ENCODE peak calls at places on chromosomes 5 and 9, in five cellular contexts. Q is GM12878, R is cardiac muscle cell, P is BJ, O is heart right ventricle. S is an unnamed sample.

GRCh38 chr9:131111854-131112311 is 13.5 kb upstream of the NUP214 start:
- DNase-seq in Q (no peak), R (no peak), P (no peak), O (no peak), S (no peak)

GRCh38 chr9:113963017-113963620 is 87.0 kb downstream of the ZNF618 start:
- DNase-seq in Q (no peak), R (peak; percentile 59), P (no peak), O (peak; percentile 31), S (peak; percentile 62)

GRCh38 chr5:10826971-10827370 is 65.9 kb upstream of the DAP start:
- DNase-seq in Q (no peak), R (no peak), P (no peak), O (no peak), S (no peak)

GRCh38 chr9:128920381-128921058 is at the start of gene PHYHD1:
- DNase-seq in Q (no peak), R (no peak), P (no peak), O (peak; percentile 78), S (no peak)

GRCh38 chr9:33988219-33988890 is 60.3 kb downstream of the UBAP2 start:
- DNase-seq in Q (peak; percentile 62), R (no peak), P (no peak), O (no peak), S (peak; percentile 88)

GRCh38 chr5:78706825-78707224 is 58.3 kb upstream of the LHFPL2 start:
- DNase-seq in Q (no peak), R (no peak), P (no peak), O (no peak), S (no peak)

GRCh38 chr9:130870491-130871381 is 25.9 kb downstream of the QRFP start:
- DNase-seq in Q (peak; percentile 62), R (no peak), P (no peak), O (no peak), S (peak; percentile 67)

GRCh38 chr9:108956098-108956533 is 21.9 kb downstream of the ABITRAM start:
- DNase-seq in Q (no peak), R (no peak), P (no peak), O (no peak), S (no peak)

GRCh38 chr5:42944989-42945388 is 95.1 kb downstream of the ANXA2R start:
- DNase-seq in Q (no peak), R (no peak), P (peak; percentile 51), O (no peak), S (no peak)

GRCh38 chr5:51389582-51390463 is 6.6 kb downstream of the ISL1 start:
- DNase-seq in Q (no peak), R (peak; percentile 47), P (no peak), O (no peak), S (no peak)

GRCh38 chr9:97864396-97864795 is 11.4 kb downstream of the FOXE1 start:
- DNase-seq in Q (peak; percentile 16), R (no peak), P (no peak), O (no peak), S (no peak)

GRCh38 chr9:86994231-86994630 is 46.9 kb upstream of the GAS1 start:
- DNase-seq in Q (no peak), R (no peak), P (no peak), O (no peak), S (no peak)

GRCh38 chr5:75320341-75320740 is 16.7 kb upstream of the HMGCR start:
- DNase-seq in Q (no peak), R (no peak), P (no peak), O (no peak), S (no peak)

GRCh38 chr9:2955616-2956015 is 111.7 kb upstream of the PUM3 start:
- DNase-seq in Q (no peak), R (no peak), P (no peak), O (no peak), S (no peak)

GRCh38 chr9:108766786-108767185 is 89.0 kb downstream of the ACTL7B start:
- DNase-seq in Q (no peak), R (no peak), P (no peak), O (no peak), S (no peak)

GRCh38 chr5:24401767-24402166 is 243.0 kb downstream of the CDH10 start:
- DNase-seq in Q (no peak), R (no peak), P (no peak), O (no peak), S (no peak)

GRCh38 chr5:42767491-42768105 is 11.0 kb downstream of the CCDC152 start:
- DNase-seq in Q (no peak), R (peak; percentile 40), P (peak; percentile 3), O (no peak), S (peak; percentile 22)

GRCh38 chr5:131538177-131538593 is 96.8 kb downstream of the RAPGEF6 start:
- DNase-seq in Q (no peak), R (no peak), P (no peak), O (no peak), S (no peak)

GRCh38 chr9:12783767-12784460 is 9.1 kb downstream of the LURAP1L start:
- DNase-seq in Q (no peak), R (no peak), P (no peak), O (no peak), S (no peak)

GRCh38 chr5:7015586-7016256 is 302.5 kb downstream of the TENT4A start:
- DNase-seq in Q (no peak), R (no peak), P (no peak), O (no peak), S (no peak)
- TF ChIP-seq CTCF in Q (no peak), R (no peak), P (no peak), O (no peak), S (no peak)

DNA sequence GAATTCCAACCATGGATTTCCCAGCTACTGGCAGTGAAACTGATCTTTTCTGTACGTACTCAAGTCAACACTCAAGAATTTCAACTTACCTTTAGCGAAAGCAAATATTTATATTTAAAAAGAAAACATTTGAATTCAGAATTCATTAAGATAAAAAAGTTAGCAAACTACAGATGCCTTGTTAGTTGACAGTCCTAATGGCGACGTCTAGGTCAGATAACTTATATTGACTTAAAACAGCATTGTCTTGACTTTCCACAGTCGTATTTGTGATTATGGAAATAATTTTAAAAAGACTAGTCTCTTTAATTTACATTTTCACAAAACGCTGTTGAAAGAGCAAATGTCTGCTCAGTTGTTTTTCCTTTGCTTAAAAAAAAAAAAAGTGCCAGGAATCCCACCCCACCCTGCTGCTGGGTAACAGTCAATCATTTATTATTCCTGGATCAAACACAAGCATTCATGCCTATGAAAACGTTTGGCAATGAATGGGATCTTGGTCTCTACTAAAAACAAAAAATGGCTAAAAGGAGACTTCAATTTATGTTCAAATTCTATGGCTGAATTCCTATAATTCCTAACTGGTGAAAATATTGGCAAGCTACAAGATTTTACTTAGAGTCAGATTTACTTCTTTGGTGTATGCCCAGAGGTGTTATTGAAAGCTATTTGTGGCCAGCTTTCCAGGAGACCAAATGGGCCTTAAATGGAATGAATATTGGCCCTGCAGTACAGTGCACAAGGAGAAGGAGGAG is 22.0 kb downstream of the OR2S2 start:
- DNase-seq in Q (no peak), R (no peak), P (peak; percentile 64), O (no peak), S (no peak)
- H3K4me3 ChIP-seq in Q (no peak overlapping the region), R (no peak overlapping the region), P (no peak overlapping the region), O (no peak overlapping the region), S (no peak overlapping the region)

GRCh38 chr5:127297348-127298035 is 6.9 kb downstream of the MEGF10 start:
- DNase-seq in Q (no peak), R (no peak), P (no peak), O (no peak), S (no peak)
- TF ChIP-seq CTCF in Q (no peak), R (no peak), P (no peak), O (no peak), S (no peak)

DNA sequence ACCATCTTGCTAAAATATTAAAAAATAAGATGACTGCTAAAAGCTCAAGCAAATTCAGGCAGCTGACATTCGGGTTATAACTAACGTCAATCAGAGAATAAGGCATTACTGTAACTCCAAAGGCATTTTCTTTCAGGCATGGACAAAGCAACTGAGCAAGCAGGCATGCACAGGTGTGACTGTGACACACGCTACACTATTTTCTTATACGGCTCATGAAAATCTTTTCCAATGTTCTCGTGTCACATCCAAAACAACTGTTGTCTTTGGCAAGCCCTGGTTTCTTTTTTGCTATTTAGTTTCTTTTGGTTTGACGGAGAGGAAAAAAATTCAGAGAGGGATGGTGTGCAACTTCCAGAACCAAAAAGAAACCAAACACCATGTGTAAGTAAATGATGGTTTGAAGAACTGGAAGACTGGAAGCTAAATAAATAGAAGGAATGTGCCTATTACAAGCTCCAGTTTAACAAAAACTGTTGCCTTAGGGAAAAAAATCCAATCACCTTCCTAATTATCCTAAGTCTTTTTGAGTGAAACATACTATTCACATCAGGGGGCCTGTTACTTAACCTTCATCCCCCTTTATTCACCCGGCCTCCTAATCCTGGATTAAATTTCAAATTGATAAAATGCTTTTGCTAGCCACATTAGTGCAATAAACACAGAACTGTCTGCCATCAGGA is 277.6 kb downstream of the PSAT1 start:
- DNase-seq in Q (no peak), R (no peak), P (no peak), O (no peak), S (no peak)
- H3K4me3 ChIP-seq in Q (no peak overlapping the region), R (no peak overlapping the region), P (no peak overlapping the region), O (no peak overlapping the region), S (no peak overlapping the region)

GRCh38 chr5:9658726-9659125 is 28.6 kb upstream of the TAS2R1 start:
- DNase-seq in Q (no peak), R (no peak), P (peak; percentile 86), O (no peak), S (no peak)

GRCh38 chr5:9667906-9668305 is 37.8 kb upstream of the TAS2R1 start:
- DNase-seq in Q (no peak), R (no peak), P (no peak), O (no peak), S (no peak)

GRCh38 chr5:9661316-9662015 is 31.3 kb upstream of the TAS2R1 start:
- DNase-seq in Q (no peak), R (no peak), P (peak; percentile 58), O (no peak), S (no peak)

GRCh38 chr5:9663891-9664290 is 33.7 kb upstream of the TAS2R1 start:
- DNase-seq in Q (no peak), R (no peak), P (no peak), O (no peak), S (no peak)
- TF ChIP-seq CTCF in Q (no peak), R (no peak), P (no peak), O (no peak), S (no peak)